ENCODE peak calls at places on chromosomes 3 and 15, in nine cellular contexts. O is A172; V is stimulated activated CD8-positive, alpha-beta memory T cell treated with anti-CD3 and anti-CD28 coated beads, Interleukin-4, amount 100 ng/mL, for 4 hours; Z is left colon; N is EL; T is lower leg skin; H is amygdala; R is endothelial cell; F is lower lobe of right lung. C is an unnamed sample.

GRCh38 chr15:70053006-70053702 is 44.6 kb downstream of the TLE3 start:
- DNase-seq in V (no peak), H (no peak), F (peak; percentile 28), R (no peak), Z (no peak), T (no peak), N (no peak), O (no peak), C (no peak)

GRCh38 chr3:34008191-34008590 is 209.8 kb downstream of the PDCD6IP start:
- DNase-seq in N (no peak), Z (no peak), H (no peak), F (no peak), T (no peak), V (no peak), O (peak; percentile 22), R (no peak), C (no peak)

GRCh38 chr15:37695719-37696118 is 238.7 kb upstream of the TMCO5A start:
- DNase-seq in R (no peak), N (peak; percentile 60), H (no peak), V (no peak), T (no peak), O (no peak), Z (no peak), F (no peak), C (no peak)

GRCh38 chr3:15333099-15333956 is 942 bp upstream of the SH3BP5 start:
- DNase-seq in R (no peak), Z (no peak), T (no peak), H (no peak), V (no peak), O (no peak), F (no peak), N (no peak), C (no peak)

GRCh38 chr3:71064976-71065763 is 518.4 kb downstream of the FOXP1 start:
- DNase-seq in R (peak; percentile 55), Z (peak; percentile 80), O (no peak), N (peak; percentile 62), H (peak; percentile 57), T (peak; percentile 47), V (no peak), F (peak; percentile 80), C (no peak)

GRCh38 chr3:52402101-52402521 is 42.8 kb downstream of the SEMA3G start:
- DNase-seq in Z (no peak), V (no peak), F (peak; percentile 36), O (no peak), N (no peak), H (no peak), R (no peak), T (no peak), C (no peak)

GRCh38 chr3:50296721-50297383 is 2.4 kb downstream of the HYAL3 start:
- DNase-seq in N (no peak), H (no peak), F (no peak), T (no peak), Z (peak; percentile 22), O (no peak), V (no peak), R (no peak), C (no peak)

GRCh38 chr15:90790057-90790456 is 72.9 kb downstream of the BLM start:
- DNase-seq in H (no peak), R (no peak), V (no peak), T (no peak), N (no peak), O (no peak), F (no peak), Z (no peak), C (no peak)